ENCODE peak calls at places on chromosomes 16 and 17, in seven cellular contexts. R, O, I, A, Z, J and F are unnamed samples.

GRCh38 chr16:28842696-28843095 is 3.5 kb downstream of the TUFM start:
- DNase-seq in R (no peak), O (no peak), I (no peak), A (no peak), Z (no peak), J (peak; percentile 28), F (no peak)

GRCh38 chr16:50396770-50397525 is 28.2 kb upstream of the BRD7 start:
- DNase-seq in R (no peak), O (no peak), I (no peak), A (no peak), Z (no peak), J (peak; percentile 99), F (no peak)

GRCh38 chr16:73065617-73066313 is 17.8 kb upstream of the ZFHX3 start:
- DNase-seq in R (no peak), O (no peak), I (no peak), A (peak; percentile 71), Z (no peak), J (no peak), F (no peak)

GRCh38 chr17:64145460-64145750 is 15.5 kb upstream of the ERN1 start:
- DNase-seq in R (no peak), O (no peak), I (no peak), A (no peak), Z (no peak), J (no peak), F (no peak)

GRCh38 chr16:63057342-63057741 is 1021.1 kb upstream of the CDH8 start:
- DNase-seq in R (no peak), O (no peak), I (no peak), A (no peak), Z (no peak), J (no peak), F (no peak)

GRCh38 chr17:57914274-57915147 is 40.7 kb downstream of the CUEDC1 start:
- DNase-seq in R (no peak), O (peak; percentile 48), I (no peak), A (no peak), Z (no peak), J (no peak), F (peak; percentile 16)

GRCh38 chr16:84087461-84088151 is 29.1 kb downstream of the MBTPS1 start:
- DNase-seq in R (no peak), O (no peak), I (peak; percentile 25), A (no peak), Z (no peak), J (no peak), F (no peak)

GRCh38 chr16:68378436-68379415 is 67.9 kb downstream of the PRMT7 start:
- DNase-seq in R (no peak), O (no peak), I (no peak), A (no peak), Z (no peak), J (no peak), F (no peak)

GRCh38 chr17:82330322-82331239 is 3.0 kb downstream of the SECTM1 start:
- DNase-seq in R (peak; percentile 25), O (peak; percentile 79), I (no peak), A (peak; percentile 72), Z (no peak), J (no peak), F (peak; percentile 23)

GRCh38 chr17:76370261-76370993 is 14.0 kb upstream of the SPHK1 start:
- DNase-seq in R (peak; percentile 94), O (no peak), I (no peak), A (no peak), Z (no peak), J (peak; percentile 66), F (peak; percentile 92)

GRCh38 chr17:4287710-4288109 is 23.9 kb upstream of the ANKFY1 start:
- DNase-seq in R (no peak), O (no peak), I (no peak), A (no peak), Z (no peak), J (no peak), F (no peak)

GRCh38 chr17:55661963-55662834 is 60.5 kb downstream of the TMEM100 start:
- DNase-seq in R (no peak), O (no peak), I (no peak), A (no peak), Z (no peak), J (no peak), F (peak; percentile 60)

GRCh38 chr17:27390540-27390939 is 65.7 kb upstream of the KSR1 start:
- DNase-seq in R (no peak), O (no peak), I (no peak), A (no peak), Z (no peak), J (no peak), F (no peak)

GRCh38 chr17:58969612-58970011 is 137.1 kb downstream of the TRIM37 start:
- DNase-seq in R (no peak), O (no peak), I (no peak), A (no peak), Z (no peak), J (no peak), F (no peak)

GRCh38 chr17:80780381-80781187 is 211.1 kb upstream of the CHMP6 start:
- DNase-seq in R (no peak), O (no peak), I (peak; percentile 67), A (no peak), Z (no peak), J (no peak), F (no peak)

GRCh38 chr17:9628509-9628908 is 16.8 kb upstream of the USP43 start:
- DNase-seq in R (no peak), O (no peak), I (no peak), A (no peak), Z (no peak), J (peak; percentile 44), F (no peak)

GRCh38 chr17:80671039-80671822 is 126.6 kb downstream of the RPTOR start:
- DNase-seq in R (no peak), O (no peak), I (no peak), A (no peak), Z (no peak), J (no peak), F (peak; percentile 58)

GRCh38 chr16:26464576-26465266 is 602.0 kb upstream of the C16orf82 start:
- DNase-seq in R (no peak), O (no peak), I (no peak), A (no peak), Z (no peak), J (no peak), F (no peak)